ENCODE peak calls at places on chromosome 2, in four cellular contexts. Q is upper lobe of left lung, R is HepG2, G is breast epithelium. W is an unnamed sample.

GRCh38 chr2:109102588-109103233 is 26.3 kb upstream of the SH3RF3 start:
- DNase-seq in Q (peak), R (no peak), G (no peak), W (no peak)

GRCh38 chr2:215452725-215453124 is 16.9 kb upstream of the FN1 start:
- DNase-seq in Q (no peak), R (no peak), G (no peak), W (no peak)

GRCh38 chr2:147451902-147452515 is 392.8 kb upstream of the ACVR2A start:
- DNase-seq in Q (no peak), R (no peak), G (no peak), W (no peak)

GRCh38 chr2:231347081-231347480 is 48.4 kb upstream of the B3GNT7 start:
- DNase-seq in Q (no peak), R (no peak), G (no peak), W (peak)

GRCh38 chr2:102100371-102101096 is 42.0 kb upstream of the IL1R1 start:
- DNase-seq in Q (no peak), R (peak), G (no peak), W (no peak)

GRCh38 chr2:132034646-132035045 is 127.1 kb downstream of the ANKRD30BL start:
- DNase-seq in Q (no peak), R (no peak), G (no peak), W (no peak)

GRCh38 chr2:46769809-46770208 is 145.8 kb downstream of the MCFD2 start:
- DNase-seq in Q (no peak), R (peak), G (no peak), W (no peak)

GRCh38 chr2:64958556-64958955 is 30.6 kb upstream of the SLC1A4 start:
- DNase-seq in Q (no peak), R (no peak), G (no peak), W (no peak)

GRCh38 chr2:17306706-17307105 is 211.5 kb downstream of the RAD51AP2 start:
- DNase-seq in Q (no peak), R (no peak), G (no peak), W (no peak)

GRCh38 chr2:232238108-232238507 is 140.4 kb upstream of the ALPP start:
- DNase-seq in Q (no peak), R (no peak), G (no peak), W (no peak)

GRCh38 chr2:241545113-241545512 is 13.4 kb upstream of the BOK start:
- DNase-seq in Q (no peak), R (no peak), G (no peak), W (no peak)

GRCh38 chr2:204452464-204453023 is 92.7 kb upstream of the PARD3B start:
- DNase-seq in Q (peak), R (peak), G (peak), W (peak)

GRCh38 chr2:230877737-230878598 is 13.2 kb downstream of the ITM2C start:
- DNase-seq in Q (no peak), R (no peak), G (no peak), W (peak)

GRCh38 chr2:46097714-46098480 is 199.3 kb upstream of the EPAS1 start:
- DNase-seq in Q (peak), R (peak), G (peak), W (peak)

GRCh38 chr2:135265960-135266490 is 213.9 kb downstream of the RAB3GAP1 start:
- DNase-seq in Q (no peak), R (no peak), G (no peak), W (no peak)

GRCh38 chr2:224870341-224870740 is 154.2 kb upstream of the CCDC195 start:
- DNase-seq in Q (no peak), R (no peak), G (no peak), W (no peak)

GRCh38 chr2:51025942-51026574 is 5.9 kb downstream of the NRXN1 start:
- DNase-seq in Q (no peak), R (no peak), G (no peak), W (no peak)

GRCh38 chr2:227297052-227297451 is 28.0 kb upstream of the MFF start:
- DNase-seq in Q (no peak), R (no peak), G (no peak), W (no peak)

GRCh38 chr2:62305421-62306176 is 109.7 kb downstream of the B3GNT2 start:
- DNase-seq in Q (no peak), R (no peak), G (no peak), W (no peak)

GRCh38 chr2:223056656-223057418 is 4.8 kb downstream of the KCNE4 start:
- DNase-seq in Q (no peak), R (no peak), G (no peak), W (no peak)

GRCh38 chr2:236769981-236770671 is 200.5 kb downstream of the ACKR3 start:
- DNase-seq in Q (no peak), R (no peak), G (no peak), W (no peak)

GRCh38 chr2:240439698-240440151 is 4.3 kb downstream of the GPC1 start:
- DNase-seq in Q (no peak), R (no peak), G (no peak), W (no peak)

GRCh38 chr2:178882666-178883440 is 75.6 kb upstream of the TTN start:
- DNase-seq in Q (no peak), R (no peak), G (no peak), W (no peak)

GRCh38 chr2:159557437-159558034 is 58.8 kb downstream of the BAZ2B start:
- DNase-seq in Q (no peak), R (peak), G (no peak), W (no peak)

GRCh38 chr2:29272311-29272710 is 157.1 kb downstream of the CLIP4 start:
- DNase-seq in Q (no peak), R (no peak), G (no peak), W (no peak)

GRCh38 chr2:240143801-240144648 is 3.6 kb upstream of the OTOS start:
- DNase-seq in Q (peak), R (peak), G (peak), W (peak)

GRCh38 chr2:201271917-201272316 is 11.6 kb downstream of the CASP8 start:
- DNase-seq in Q (no peak), R (no peak), G (no peak), W (no peak)

GRCh38 chr2:230774348-230774951 is 61.8 kb downstream of the CAB39 start:
- DNase-seq in Q (no peak), R (no peak), G (no peak), W (no peak)

GRCh38 chr2:18178736-18179349 is 300.4 kb downstream of the KCNS3 start:
- DNase-seq in Q (no peak), R (peak), G (no peak), W (peak)

GRCh38 chr2:26273501-26273900 is 28.8 kb downstream of the HADHB start:
- DNase-seq in Q (no peak), R (peak), G (no peak), W (no peak)

GRCh38 chr2:206616141-206616540 is 26.1 kb upstream of the FAM237A start:
- DNase-seq in Q (no peak), R (no peak), G (no peak), W (no peak)

GRCh38 chr2:120422761-120423160 is 76.8 kb downstream of the INHBB start:
- DNase-seq in Q (no peak), R (no peak), G (no peak), W (no peak)

DNA sequence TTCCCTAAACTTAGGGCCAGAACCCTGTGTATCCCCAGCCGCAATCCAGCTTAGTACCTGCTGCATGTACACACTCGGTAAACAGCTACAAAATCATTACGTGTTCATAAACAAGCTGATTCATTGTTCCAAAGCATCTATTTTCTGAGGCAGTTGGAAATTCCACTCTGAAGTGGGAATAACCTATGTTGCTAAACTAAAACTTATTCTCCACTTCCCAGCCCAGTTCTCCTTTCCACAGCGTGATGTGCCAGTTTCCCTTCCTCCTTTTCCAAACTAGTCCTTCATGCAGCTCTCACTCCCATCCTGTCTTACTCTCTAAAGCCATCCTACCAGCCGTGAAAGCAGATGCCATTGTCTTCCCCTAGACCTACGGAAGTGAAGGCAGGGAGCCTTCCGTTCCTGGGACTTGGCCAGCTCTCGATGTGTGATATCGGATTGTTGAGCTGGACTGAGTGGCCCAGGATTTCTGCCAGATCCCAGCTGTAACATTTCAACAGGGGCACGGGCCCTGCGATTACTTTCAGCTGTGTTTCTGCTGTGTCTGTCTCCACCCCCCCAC is 100.7 kb downstream of the CRIM1 start:
- DNase-seq in Q (peak), R (no peak), G (no peak), W (peak)
- TF ChIP-seq POLR2AphosphoS5 in Q (no peak), R (no peak), G (peak), W (no peak)

GRCh38 chr2:118836411-118836930 is 11.0 kb downstream of the EN1 start:
- DNase-seq in Q (no peak), R (no peak), G (no peak), W (no peak)
- H3K4me3 ChIP-seq in Q (no peak), R (no peak), G (peak), W (no peak)

GRCh38 chr2:11679016-11679415 is 9.0 kb upstream of the NTSR2 start:
- DNase-seq in Q (no peak), R (no peak), G (no peak), W (no peak)

GRCh38 chr2:11679491-11680130 is 9.6 kb upstream of the NTSR2 start:
- DNase-seq in Q (no peak), R (no peak), G (no peak), W (no peak)

GRCh38 chr2:11681722-11682589 is 12.0 kb upstream of the NTSR2 start:
- DNase-seq in Q (peak), R (peak), G (no peak), W (peak)

GRCh38 chr2:11680901-11681721 is 11.1 kb upstream of the NTSR2 start:
- DNase-seq in Q (no peak), R (no peak), G (no peak), W (no peak)

DNA sequence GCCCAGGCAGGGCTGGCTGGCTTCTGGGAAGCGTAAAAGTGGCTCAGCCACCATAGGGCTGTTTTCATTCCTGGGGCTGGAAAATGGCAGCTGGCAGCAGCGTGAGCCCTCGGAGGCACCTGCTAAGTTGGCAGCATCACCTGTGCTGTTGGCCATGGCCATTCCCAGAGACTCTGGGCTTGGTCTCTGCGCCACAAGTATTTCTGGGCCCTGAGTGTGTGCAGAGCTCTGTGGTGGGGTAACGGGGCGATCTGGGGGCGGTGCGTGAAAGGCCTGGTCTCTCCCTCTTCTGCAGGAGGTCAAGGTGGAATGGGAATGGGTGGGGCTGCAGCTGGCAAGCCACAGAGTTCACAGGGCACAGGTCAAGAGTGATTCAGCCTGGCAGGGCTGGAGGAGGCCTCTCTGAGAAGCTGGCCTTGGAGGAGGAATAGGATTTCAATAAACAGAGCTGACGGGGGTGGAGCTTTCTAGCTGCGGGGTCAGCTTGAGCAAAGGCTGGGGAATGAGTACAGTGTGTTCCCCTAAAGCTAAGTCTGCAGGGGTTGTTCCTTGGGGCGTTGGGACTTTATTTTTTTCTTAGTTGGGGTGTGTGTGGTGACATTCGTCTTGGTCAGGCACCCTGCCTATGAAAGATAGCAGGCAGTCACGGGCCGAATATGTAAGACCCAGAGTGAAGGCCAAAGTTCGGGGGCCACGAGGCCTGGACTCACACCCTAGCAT is 10.3 kb upstream of the NTSR2 start:
- DNase-seq in Q (no peak), R (peak), G (no peak), W (no peak)
- TF ChIP-seq POLR2A in Q (no peak), R (no peak), G (no peak), W (no peak)

GRCh38 chr2:152222975-152223638 is 47.5 kb upstream of the STAM2 start:
- DNase-seq in Q (peak), R (peak), G (peak), W (peak)
- TF ChIP-seq POLR2AphosphoS5 in Q (no peak), R (no peak), G (no peak), W (no peak)

DNA sequence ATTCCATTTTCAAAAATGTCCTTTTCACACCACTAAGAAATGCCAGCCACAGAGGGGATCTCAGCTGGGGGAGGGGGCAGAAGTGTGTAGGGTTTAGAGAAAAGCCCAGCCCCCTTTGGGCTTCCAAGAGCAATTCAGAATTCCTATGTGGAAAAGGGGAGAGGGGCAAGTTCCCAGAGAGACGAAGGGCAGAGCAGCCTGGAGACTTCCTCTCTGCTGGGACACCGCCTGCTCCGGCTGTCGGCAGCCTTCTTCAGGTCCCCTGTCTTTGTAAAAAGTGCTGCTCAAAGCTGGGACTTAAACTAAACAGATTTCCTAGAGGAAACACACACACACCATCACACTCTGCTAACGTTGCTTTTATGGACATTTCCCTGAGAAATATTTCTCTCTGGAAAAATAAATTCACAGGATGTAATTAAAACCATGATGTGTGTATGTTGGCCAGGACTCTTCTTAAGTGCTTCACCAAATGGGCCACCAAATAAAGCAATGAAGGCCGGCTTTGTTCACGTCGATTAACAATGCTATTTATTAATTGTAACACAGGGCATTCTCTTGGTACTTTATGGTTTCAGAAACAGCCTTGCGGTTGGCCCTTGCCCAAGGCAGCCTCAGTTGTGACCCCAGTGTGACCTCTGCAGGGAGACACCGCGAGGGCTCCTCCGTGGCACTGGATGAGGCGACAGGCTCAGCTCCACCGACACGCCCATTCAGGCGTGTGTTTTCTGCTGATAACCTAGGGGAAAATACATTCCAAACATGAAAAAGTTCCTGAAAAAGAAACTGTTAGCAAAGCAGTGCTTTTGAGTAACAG is 5.6 kb upstream of the ASB1 start:
- DNase-seq in Q (no peak), R (no peak), G (peak), W (no peak)
- H3K4me3 ChIP-seq in Q (no peak), R (no peak), G (no peak), W (no peak)

GRCh38 chr2:122929347-122929746 is 1095.7 kb upstream of the CNTNAP5 start:
- DNase-seq in Q (no peak), R (no peak), G (no peak), W (no peak)
- TF ChIP-seq POLR2A in Q (no peak), R (no peak), G (no peak), W (no peak)

DNA sequence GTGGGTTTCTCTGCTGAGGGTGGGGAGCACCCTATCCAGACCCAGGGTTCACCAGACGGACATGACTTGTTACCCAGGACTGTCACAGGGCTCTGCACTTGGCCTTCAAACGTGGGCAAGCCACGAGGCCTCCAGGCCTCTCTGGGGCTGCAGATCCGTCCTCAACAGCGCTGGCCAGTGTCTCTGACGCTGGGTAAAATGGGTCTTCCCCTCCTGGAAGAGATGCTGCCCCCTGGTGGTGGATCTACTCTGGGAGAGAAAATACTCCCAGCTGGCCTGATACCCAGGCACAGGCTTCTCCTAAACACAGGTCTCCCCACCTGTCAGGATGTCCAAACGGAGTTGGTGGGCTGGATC is 3.7 kb downstream of the GPR17 start:
- DNase-seq in Q (peak), R (peak), G (no peak), W (peak)
- TF ChIP-seq POLR2AphosphoS5 in Q (no peak), R (no peak), G (no peak), W (no peak)